ENCODE peak calls at places on chromosomes 5 and 9, in nine cellular contexts. One of them, this sample, is unnamed.

GRCh38 chr5:75964008-75964407 is 119.2 kb upstream of the SV2C start:
- DNase-seq in HFFc6: no peak
- DNase-seq in H9: no peak
- DNase-seq in breast epithelium: no peak
- DNase-seq in spleen: no peak
- DNase-seq in kidney: no peak
- DNase-seq in endothelial cell: no peak
- DNase-seq in right lobe of liver: no peak
- DNase-seq in heart left ventricle: no peak
- DNase-seq in this sample: no peak

GRCh38 chr9:100598641-100599145 is 20.8 kb downstream of the CAVIN4 start:
- DNase-seq in HFFc6: peak; percentile 73
- DNase-seq in H9: peak; percentile 98
- DNase-seq in breast epithelium: peak; percentile 85
- DNase-seq in spleen: peak; percentile 94
- DNase-seq in kidney: peak; percentile 94
- DNase-seq in endothelial cell: peak; percentile 88
- DNase-seq in right lobe of liver: peak; percentile 83
- DNase-seq in heart left ventricle: peak; percentile 79
- DNase-seq in this sample: no peak

GRCh38 chr9:125758986-125759811 is 12.0 kb downstream of the PBX3 start:
- DNase-seq in HFFc6: no peak
- DNase-seq in H9: no peak
- DNase-seq in breast epithelium: no peak
- DNase-seq in spleen: peak; percentile 77
- DNase-seq in kidney: no peak
- DNase-seq in endothelial cell: no peak
- DNase-seq in right lobe of liver: no peak
- DNase-seq in heart left ventricle: peak; percentile 10
- DNase-seq in this sample: no peak

GRCh38 chr5:8363133-8363532 is 494.2 kb downstream of the MTRR start:
- DNase-seq in HFFc6: peak; percentile 4
- DNase-seq in H9: no peak
- DNase-seq in breast epithelium: no peak
- DNase-seq in spleen: no peak
- DNase-seq in kidney: no peak
- DNase-seq in endothelial cell: no peak
- DNase-seq in right lobe of liver: no peak
- DNase-seq in heart left ventricle: no peak
- DNase-seq in this sample: no peak

GRCh38 chr9:134453776-134454175 is 127.5 kb downstream of the RXRA start:
- DNase-seq in HFFc6: no peak
- DNase-seq in H9: no peak
- DNase-seq in breast epithelium: no peak
- DNase-seq in spleen: no peak
- DNase-seq in kidney: no peak
- DNase-seq in endothelial cell: no peak
- DNase-seq in right lobe of liver: no peak
- DNase-seq in heart left ventricle: no peak
- DNase-seq in this sample: no peak

GRCh38 chr5:176658817-176659216 is 11.5 kb downstream of the TSPAN17 start:
- DNase-seq in HFFc6: no peak
- DNase-seq in H9: no peak
- DNase-seq in breast epithelium: no peak
- DNase-seq in spleen: peak; percentile 82
- DNase-seq in kidney: peak; percentile 71
- DNase-seq in endothelial cell: no peak
- DNase-seq in right lobe of liver: no peak
- DNase-seq in heart left ventricle: no peak
- DNase-seq in this sample: no peak

GRCh38 chr5:16889203-16889971 is 46.7 kb downstream of the MYO10 start:
- DNase-seq in HFFc6: peak; percentile 47
- DNase-seq in H9: no peak
- DNase-seq in breast epithelium: no peak
- DNase-seq in spleen: no peak
- DNase-seq in kidney: no peak
- DNase-seq in endothelial cell: no peak
- DNase-seq in right lobe of liver: no peak
- DNase-seq in heart left ventricle: no peak
- DNase-seq in this sample: no peak

GRCh38 chr5:34411470-34412346 is 244.4 kb upstream of the RAI14 start:
- DNase-seq in HFFc6: no peak
- DNase-seq in H9: peak; percentile 79
- DNase-seq in breast epithelium: no peak
- DNase-seq in spleen: no peak
- DNase-seq in kidney: no peak
- DNase-seq in endothelial cell: no peak
- DNase-seq in right lobe of liver: no peak
- DNase-seq in heart left ventricle: peak; percentile 21
- DNase-seq in this sample: no peak

GRCh38 chr5:87298687-87299362 is 31.1 kb downstream of the RASA1 start:
- DNase-seq in HFFc6: no peak
- DNase-seq in H9: no peak
- DNase-seq in breast epithelium: no peak
- DNase-seq in spleen: no peak
- DNase-seq in kidney: no peak
- DNase-seq in endothelial cell: no peak
- DNase-seq in right lobe of liver: no peak
- DNase-seq in heart left ventricle: no peak
- DNase-seq in this sample: no peak

GRCh38 chr5:156824800-156825199 is 25.3 kb upstream of the PPP1R2B start:
- DNase-seq in HFFc6: peak; percentile 5
- DNase-seq in H9: peak; percentile 45
- DNase-seq in breast epithelium: no peak
- DNase-seq in spleen: no peak
- DNase-seq in kidney: no peak
- DNase-seq in endothelial cell: peak; percentile 6
- DNase-seq in right lobe of liver: no peak
- DNase-seq in heart left ventricle: no peak
- DNase-seq in this sample: peak; percentile 23

GRCh38 chr9:36946653-36947052 is 87.4 kb downstream of the PAX5 start:
- DNase-seq in HFFc6: no peak
- DNase-seq in H9: no peak
- DNase-seq in breast epithelium: no peak
- DNase-seq in spleen: no peak
- DNase-seq in kidney: no peak
- DNase-seq in endothelial cell: no peak
- DNase-seq in right lobe of liver: no peak
- DNase-seq in heart left ventricle: no peak
- DNase-seq in this sample: no peak

GRCh38 chr9:131273146-131273545 is 3.2 kb downstream of the FAM78A start:
- DNase-seq in HFFc6: no peak
- DNase-seq in H9: peak; percentile 34
- DNase-seq in breast epithelium: no peak
- DNase-seq in spleen: peak; percentile 83
- DNase-seq in kidney: peak; percentile 69
- DNase-seq in endothelial cell: no peak
- DNase-seq in right lobe of liver: no peak
- DNase-seq in heart left ventricle: peak; percentile 84
- DNase-seq in this sample: no peak

GRCh38 chr5:90174236-90174635 is 235.3 kb downstream of the CETN3 start:
- DNase-seq in HFFc6: no peak
- DNase-seq in H9: no peak
- DNase-seq in breast epithelium: no peak
- DNase-seq in spleen: no peak
- DNase-seq in kidney: no peak
- DNase-seq in endothelial cell: no peak
- DNase-seq in right lobe of liver: no peak
- DNase-seq in heart left ventricle: no peak
- DNase-seq in this sample: no peak

GRCh38 chr9:20552874-20553624 is 69.2 kb downstream of the MLLT3 start:
- DNase-seq in HFFc6: no peak
- DNase-seq in H9: no peak
- DNase-seq in breast epithelium: no peak
- DNase-seq in spleen: no peak
- DNase-seq in kidney: no peak
- DNase-seq in endothelial cell: no peak
- DNase-seq in right lobe of liver: no peak
- DNase-seq in heart left ventricle: no peak
- DNase-seq in this sample: no peak

GRCh38 chr5:144404021-144404420 is 233.3 kb downstream of the KCTD16 start:
- DNase-seq in HFFc6: no peak
- DNase-seq in H9: no peak
- DNase-seq in breast epithelium: no peak
- DNase-seq in spleen: no peak
- DNase-seq in kidney: no peak
- DNase-seq in endothelial cell: no peak
- DNase-seq in right lobe of liver: no peak
- DNase-seq in heart left ventricle: no peak
- DNase-seq in this sample: no peak
- TF ChIP-seq CTCF in HFFc6: peak; percentile 28
- TF ChIP-seq CTCF in H9: peak; percentile 46
- TF ChIP-seq CTCF in breast epithelium: no peak
- TF ChIP-seq CTCF in spleen: no peak
- TF ChIP-seq CTCF in kidney: no peak
- TF ChIP-seq CTCF in endothelial cell: no peak
- TF ChIP-seq CTCF in right lobe of liver: no peak
- TF ChIP-seq CTCF in heart left ventricle: no peak
- TF ChIP-seq CTCF in this sample: no peak

GRCh38 chr9:137268538-137269201 is 8.9 kb upstream of the TOR4A start:
- DNase-seq in HFFc6: no peak
- DNase-seq in H9: no peak
- DNase-seq in breast epithelium: no peak
- DNase-seq in spleen: no peak
- DNase-seq in kidney: peak; percentile 78
- DNase-seq in endothelial cell: no peak
- DNase-seq in right lobe of liver: no peak
- DNase-seq in heart left ventricle: peak; percentile 54
- DNase-seq in this sample: no peak
- TF ChIP-seq CTCF in HFFc6: no peak
- TF ChIP-seq CTCF in H9: no peak
- TF ChIP-seq CTCF in breast epithelium: no peak
- TF ChIP-seq CTCF in spleen: no peak
- TF ChIP-seq CTCF in kidney: no peak
- TF ChIP-seq CTCF in endothelial cell: no peak
- TF ChIP-seq CTCF in right lobe of liver: no peak
- TF ChIP-seq CTCF in heart left ventricle: no peak
- TF ChIP-seq CTCF in this sample: no peak

GRCh38 chr5:139637438-139638089 is 10.6 kb upstream of the CXXC5 start:
- DNase-seq in HFFc6: peak; percentile 67
- DNase-seq in H9: peak; percentile 84
- DNase-seq in breast epithelium: peak; percentile 84
- DNase-seq in spleen: peak; percentile 93
- DNase-seq in kidney: peak; percentile 95
- DNase-seq in endothelial cell: peak; percentile 82
- DNase-seq in right lobe of liver: peak; percentile 92
- DNase-seq in heart left ventricle: peak; percentile 89
- DNase-seq in this sample: no peak
- TF ChIP-seq CTCF in HFFc6: peak; percentile 62
- TF ChIP-seq CTCF in H9: peak; percentile 32
- TF ChIP-seq CTCF in breast epithelium: peak; percentile 55
- TF ChIP-seq CTCF in spleen: peak; percentile 28
- TF ChIP-seq CTCF in kidney: peak; percentile 1
- TF ChIP-seq CTCF in endothelial cell: peak; percentile 15
- TF ChIP-seq CTCF in right lobe of liver: peak; percentile 57
- TF ChIP-seq CTCF in heart left ventricle: peak; percentile 47
- TF ChIP-seq CTCF in this sample: peak; percentile 28

GRCh38 chr5:79829260-79829659 is 139.6 kb downstream of the CMYA5 start:
- DNase-seq in HFFc6: no peak
- DNase-seq in H9: peak; percentile 81
- DNase-seq in breast epithelium: no peak
- DNase-seq in spleen: no peak
- DNase-seq in kidney: no peak
- DNase-seq in endothelial cell: peak; percentile 43
- DNase-seq in right lobe of liver: no peak
- DNase-seq in heart left ventricle: no peak
- DNase-seq in this sample: no peak
- TF ChIP-seq CTCF in HFFc6: peak; percentile 51
- TF ChIP-seq CTCF in H9: peak; percentile 72
- TF ChIP-seq CTCF in breast epithelium: no peak
- TF ChIP-seq CTCF in spleen: no peak
- TF ChIP-seq CTCF in kidney: peak; percentile 16
- TF ChIP-seq CTCF in endothelial cell: peak; percentile 54
- TF ChIP-seq CTCF in right lobe of liver: no peak
- TF ChIP-seq CTCF in heart left ventricle: no peak
- TF ChIP-seq CTCF in this sample: peak; percentile 4